ENCODE peak calls at places on chromosomes 4 and X, in seven cellular contexts. A is activated CD8-positive, alpha-beta memory T cell treated with anti-CD3 and anti-CD28 coated beads for 1 hour; Y is stimulated activated CD4-positive, alpha-beta T cell treated with anti-CD3 and anti-CD28 coated beads, Interleukin-2, amount 100 ng/mL, for 4 hours; R is testis; V is SK-N-SH; Z is iris pigment epithelial cell; O is GM23338. L is an unnamed sample.

GRCh38 chr4:120071192-120071795 is 4.6 kb upstream of the MAD2L1 start:
- DNase-seq in A (no peak), R (no peak), Z (peak), O (peak), V (peak), Y (peak), L (no peak)

GRCh38 chrX:40107291-40108083 is 9.7 kb upstream of the BCOR start:
- DNase-seq in O (peak), Y (no peak), V (peak), R (peak), Z (peak), A (no peak), L (no peak)

GRCh38 chrX:147405764-147406163 is 506.0 kb upstream of the FMR1 start:
- DNase-seq in Z (no peak), O (no peak), R (no peak), Y (no peak), A (no peak), V (no peak), L (no peak)

GRCh38 chr4:59655996-59656395 is 1544.1 kb upstream of the ADGRL3 start:
- DNase-seq in R (no peak), V (no peak), Y (no peak), Z (no peak), A (no peak), O (no peak), L (no peak)

GRCh38 chr4:150242820-150243458 is 164.7 kb downstream of the DCLK2 start:
- DNase-seq in R (peak), Y (no peak), O (peak), A (no peak), V (peak), Z (peak), L (no peak)

GRCh38 chrX:110964761-110965160 is 131.2 kb upstream of the PAK3 start:
- DNase-seq in R (no peak), V (no peak), O (peak), Z (no peak), Y (no peak), A (no peak), L (no peak)

GRCh38 chr4:124019749-124020549 is 623.4 kb downstream of the SPRY1 start:
- DNase-seq in A (no peak), Z (peak), O (no peak), R (no peak), V (no peak), Y (no peak), L (no peak)

GRCh38 chr4:165668694-165669093 is 204.3 kb upstream of the TLL1 start:
- DNase-seq in V (no peak), R (no peak), A (no peak), Y (no peak), O (peak), Z (peak), L (no peak)

GRCh38 chr4:76752911-76753494 is 144.9 kb downstream of the SOWAHB start:
- DNase-seq in Y (no peak), A (no peak), Z (peak), R (no peak), O (no peak), V (peak), L (no peak)

GRCh38 chrX:3743821-3744439 is 30.5 kb upstream of the PRKX start:
- DNase-seq in Y (peak), A (peak), V (no peak), Z (no peak), R (no peak), O (no peak), L (no peak)

GRCh38 chrX:19893722-19894121 is 6.3 kb upstream of the SH3KBP1 start:
- DNase-seq in O (no peak), A (no peak), R (no peak), Y (no peak), Z (peak), V (no peak), L (no peak)

GRCh38 chr4:181364504-181364903 is 878.7 kb upstream of the TENM3 start:
- DNase-seq in Y (no peak), Z (peak), R (no peak), O (no peak), A (no peak), V (no peak), L (no peak)

GRCh38 chr4:103934178-103934789 is 214.5 kb upstream of the TACR3 start:
- DNase-seq in A (no peak), O (peak), Z (peak), R (peak), V (peak), Y (no peak), L (peak)

GRCh38 chrX:84047339-84047738 is 140.7 kb downstream of the RPS6KA6 start:
- DNase-seq in O (peak), A (no peak), Y (no peak), V (no peak), R (no peak), Z (no peak), L (no peak)

GRCh38 chrX:87634361-87634760 is 116.8 kb downstream of the KLHL4 start:
- DNase-seq in R (no peak), Z (no peak), V (no peak), O (no peak), Y (no peak), A (no peak), L (no peak)

GRCh38 chr4:8215001-8215427 is 15.9 kb downstream of the SH3TC1 start:
- DNase-seq in V (no peak), Z (peak), O (no peak), A (no peak), Y (no peak), R (no peak), L (no peak)

GRCh38 chr4:152807294-152807829 is 27.6 kb downstream of the ARFIP1 start:
- DNase-seq in R (no peak), O (no peak), Y (no peak), Z (peak), A (no peak), V (no peak), L (no peak)

GRCh38 chr4:112287258-112287873 is 1.7 kb upstream of the TIFA start:
- DNase-seq in Z (no peak), V (no peak), R (no peak), A (no peak), O (no peak), Y (no peak), L (no peak)

GRCh38 chrX:100946521-100946920 is 17.8 kb upstream of the XKRX start:
- DNase-seq in Z (no peak), A (no peak), O (no peak), R (no peak), V (no peak), Y (no peak), L (no peak)

GRCh38 chr4:100340534-100341364 is 150.5 kb upstream of the DDIT4L start:
- DNase-seq in A (no peak), V (no peak), R (no peak), Z (peak), O (no peak), Y (no peak), L (no peak)

GRCh38 chr4:56972389-56972788 is 5.0 kb downstream of the NOA1 start:
- DNase-seq in Z (no peak), Y (no peak), V (no peak), A (no peak), O (no peak), R (no peak), L (no peak)

GRCh38 chr4:166501941-166502382 is 628.9 kb downstream of the TLL1 start:
- DNase-seq in V (peak), A (no peak), O (peak), Y (no peak), R (peak), Z (peak), L (no peak)

GRCh38 chr4:41913509-41913908 is 21.7 kb upstream of the TMEM33 start:
- DNase-seq in R (no peak), A (no peak), V (no peak), Z (no peak), Y (no peak), O (no peak), L (no peak)

GRCh38 chr4:26459054-26459755 is 31.1 kb downstream of the CCKAR start:
- DNase-seq in A (no peak), Z (peak), R (no peak), V (peak), O (peak), Y (no peak), L (peak)

GRCh38 chr4:76850010-76850441 is 47.9 kb downstream of the SOWAHB start:
- DNase-seq in A (no peak), Y (no peak), R (no peak), V (no peak), Z (peak), O (no peak), L (no peak)

GRCh38 chr4:108170729-108171540 is 2.2 kb upstream of the LEF1 start:
- DNase-seq in Y (no peak), R (no peak), A (no peak), V (no peak), Z (no peak), O (peak), L (peak)